ENCODE peak calls at places on chromosomes 12 and 14, in seven cellular contexts. Y is stimulated activated CD4-positive, alpha-beta T cell treated with anti-CD3 and anti-CD28 coated beads, TNF-alpha, amount 100 ng/mL, for 48 hours; E is astrocyte of the spinal cord; J is HEK293T; O is NCI-H1092; W is HT1080; S is HTR-8/SVneo. L is an unnamed sample.

GRCh38 chr14:105094193-105094907 is 29.1 kb upstream of the GPR132 start:
- DNase-seq in O (no peak), E (no peak), J (no peak), W (no peak), Y (no peak), S (no peak), L (no peak)

GRCh38 chr14:101449114-101449513 is 112.2 kb upstream of the DIO3 start:
- DNase-seq in O (no peak), E (no peak), Y (no peak), W (no peak), J (no peak), S (no peak), L (no peak)

GRCh38 chr12:110906088-110906487 is 14.3 kb downstream of the MYL2 start:
- DNase-seq in J (no peak), Y (no peak), W (peak), O (no peak), S (no peak), E (no peak), L (no peak)

GRCh38 chr14:67423424-67423823 is 11.5 kb upstream of the PLEK2 start:
- DNase-seq in J (no peak), Y (no peak), O (no peak), E (no peak), W (no peak), S (no peak), L (no peak)

GRCh38 chr12:67457799-67458680 is 188.9 kb downstream of the CAND1 start:
- DNase-seq in E (no peak), O (no peak), Y (no peak), W (no peak), S (no peak), J (peak), L (no peak)

GRCh38 chr12:13749380-13749779 is 232.0 kb downstream of the GRIN2B start:
- DNase-seq in S (no peak), E (no peak), W (no peak), J (peak), O (no peak), Y (no peak), L (no peak)

GRCh38 chr12:13289644-13290285 is 93.2 kb downstream of the EMP1 start:
- DNase-seq in J (no peak), S (no peak), E (no peak), O (no peak), Y (no peak), W (no peak), L (no peak)

GRCh38 chr12:114848661-114849060 is 164.7 kb upstream of the TBX3 start:
- DNase-seq in J (no peak), O (no peak), W (peak), Y (no peak), E (peak), S (no peak), L (peak)

GRCh38 chr12:89873745-89874144 is 165.1 kb upstream of the ATP2B1 start:
- DNase-seq in W (peak), Y (no peak), E (no peak), J (no peak), O (no peak), S (no peak), L (peak)

GRCh38 chr12:119299130-119299529 is 35.4 kb upstream of the CCDC60 start:
- DNase-seq in Y (no peak), E (no peak), J (no peak), S (no peak), O (no peak), W (no peak), L (no peak)

GRCh38 chr12:12722351-12723146 is 5.4 kb downstream of the CDKN1B start:
- DNase-seq in S (no peak), E (peak), J (no peak), Y (no peak), W (peak), O (no peak), L (no peak)

GRCh38 chr14:81474156-81474492 is 59.5 kb downstream of the SEL1L start:
- DNase-seq in O (no peak), E (no peak), Y (no peak), J (no peak), W (no peak), S (no peak), L (no peak)

GRCh38 chr14:101462726-101463565 is 98.3 kb upstream of the DIO3 start:
- DNase-seq in W (no peak), S (no peak), E (no peak), O (no peak), J (no peak), Y (no peak), L (no peak)

GRCh38 chr12:88237954-88238353 is 95.8 kb downstream of the TMTC3 start:
- DNase-seq in Y (no peak), W (peak), J (no peak), E (peak), O (no peak), S (no peak), L (no peak)

GRCh38 chr12:26158078-26158764 is 33.4 kb upstream of the BHLHE41 start:
- DNase-seq in E (no peak), O (no peak), J (peak), S (no peak), Y (no peak), W (no peak), L (no peak)

GRCh38 chr14:98186140-98186539 is 1085.9 kb downstream of the BCL11B start:
- DNase-seq in W (no peak), O (no peak), S (no peak), E (peak), Y (no peak), J (no peak), L (no peak)

GRCh38 chr12:81208193-81208946 is 130.5 kb downstream of the ACSS3 start:
- DNase-seq in E (peak), J (peak), O (no peak), Y (no peak), W (peak), S (no peak), L (peak)

GRCh38 chr14:54585214-54585613 is 18.3 kb downstream of the SAMD4A start:
- DNase-seq in E (no peak), W (no peak), J (no peak), Y (no peak), S (no peak), O (no peak), L (no peak)

GRCh38 chr12:121392325-121392716 is 7.6 kb upstream of the RNF34 start:
- DNase-seq in E (no peak), S (no peak), Y (no peak), W (no peak), O (no peak), J (no peak), L (no peak)